ENCODE peak calls at places on chromosomes 2 and 18, in four cellular contexts. P, E, Y and G are unnamed samples.

GRCh38 chr18:67154979-67155378 is 361.5 kb downstream of the DSEL start:
- DNase-seq in P (no peak), E (no peak), Y (no peak), G (peak; percentile 10)

GRCh38 chr2:109128466-109129355 is at the start of gene SH3RF3:
- DNase-seq in P (peak; percentile 76), E (peak; percentile 51), Y (peak; percentile 25), G (no peak)

GRCh38 chr2:165469417-165469816 is at the start of gene CSRNP3:
- DNase-seq in P (peak; percentile 84), E (peak; percentile 92), Y (no peak), G (peak; percentile 75)

GRCh38 chr2:142180820-142181533 is 50.2 kb upstream of the LRP1B start:
- DNase-seq in P (no peak), E (peak; percentile 25), Y (no peak), G (peak; percentile 28)

GRCh38 chr2:62412347-62412742 is 93.7 kb downstream of the TMEM17 start:
- DNase-seq in P (no peak), E (no peak), Y (no peak), G (no peak)

GRCh38 chr18:26943906-26944305 is 78.4 kb upstream of the AQP4 start:
- DNase-seq in P (no peak), E (no peak), Y (no peak), G (no peak)

GRCh38 chr2:27409321-27410073 is at the start of gene PPM1G:
- DNase-seq in P (peak; percentile 97), E (peak; percentile 97), Y (peak; percentile 98), G (peak; percentile 97)

GRCh38 chr18:13831864-13832508 is 8.0 kb downstream of the MC5R start:
- DNase-seq in P (no peak), E (no peak), Y (no peak), G (peak; percentile 22)

GRCh38 chr2:227804970-227805369 is 8.7 kb upstream of the CCL20 start:
- DNase-seq in P (no peak), E (no peak), Y (no peak), G (no peak)

GRCh38 chr2:56224316-56224715 is 40.5 kb downstream of the CCDC85A start:
- DNase-seq in P (no peak), E (no peak), Y (no peak), G (no peak)

GRCh38 chr2:234005126-234005525 is 45.4 kb upstream of the SPP2 start:
- DNase-seq in P (no peak), E (no peak), Y (no peak), G (no peak)

GRCh38 chr2:71926098-71926466 is 221.6 kb downstream of the CYP26B1 start:
- DNase-seq in P (no peak), E (no peak), Y (no peak), G (no peak)

GRCh38 chr2:62296034-62296832 is 100.3 kb downstream of the B3GNT2 start:
- DNase-seq in P (no peak), E (no peak), Y (no peak), G (no peak)

GRCh38 chr2:130183500-130184373 is 1.7 kb downstream of the MZT2B start:
- DNase-seq in P (peak; percentile 78), E (no peak), Y (no peak), G (peak; percentile 2)

GRCh38 chr18:36265035-36265434 is 32.5 kb upstream of the FHOD3 start:
- DNase-seq in P (no peak), E (peak; percentile 43), Y (no peak), G (no peak)

GRCh38 chr2:954687-955000 is 4.0 kb downstream of the SNTG2 start:
- DNase-seq in P (no peak), E (no peak), Y (no peak), G (no peak)

GRCh38 chr18:40810371-40810770 is 1144.7 kb upstream of the PIK3C3 start:
- DNase-seq in P (no peak), E (no peak), Y (no peak), G (no peak)

GRCh38 chr18:80253236-80253635 is 5.9 kb upstream of the PARD6G start:
- DNase-seq in P (no peak), E (no peak), Y (no peak), G (no peak)

GRCh38 chr2:157245441-157246211 is 11.9 kb upstream of the GALNT5 start:
- DNase-seq in P (no peak), E (no peak), Y (no peak), G (no peak)

GRCh38 chr2:85666016-85666415 is 2.0 kb downstream of the SFTPB start:
- DNase-seq in P (no peak), E (no peak), Y (no peak), G (no peak)

GRCh38 chr2:235856151-235856819 is 311.9 kb downstream of the GBX2 start:
- DNase-seq in P (no peak), E (no peak), Y (no peak), G (no peak)

GRCh38 chr2:129892360-129892759 is 87.1 kb upstream of the RAB6C start:
- DNase-seq in P (no peak), E (no peak), Y (no peak), G (no peak)

GRCh38 chr18:58098706-58099105 is 54.7 kb downstream of the NEDD4L start:
- DNase-seq in P (no peak), E (no peak), Y (no peak), G (no peak)

GRCh38 chr2:241974096-241974495 is 104.6 kb downstream of the RTP5 start:
- DNase-seq in P (no peak), E (no peak), Y (no peak), G (no peak)

GRCh38 chr18:57439617-57439975 is 4.4 kb downstream of the ONECUT2 start:
- DNase-seq in P (no peak), E (no peak), Y (no peak), G (no peak)

GRCh38 chr2:118148809-118149208 is 60.5 kb downstream of the INSIG2 start:
- DNase-seq in P (no peak), E (no peak), Y (no peak), G (no peak)

DNA sequence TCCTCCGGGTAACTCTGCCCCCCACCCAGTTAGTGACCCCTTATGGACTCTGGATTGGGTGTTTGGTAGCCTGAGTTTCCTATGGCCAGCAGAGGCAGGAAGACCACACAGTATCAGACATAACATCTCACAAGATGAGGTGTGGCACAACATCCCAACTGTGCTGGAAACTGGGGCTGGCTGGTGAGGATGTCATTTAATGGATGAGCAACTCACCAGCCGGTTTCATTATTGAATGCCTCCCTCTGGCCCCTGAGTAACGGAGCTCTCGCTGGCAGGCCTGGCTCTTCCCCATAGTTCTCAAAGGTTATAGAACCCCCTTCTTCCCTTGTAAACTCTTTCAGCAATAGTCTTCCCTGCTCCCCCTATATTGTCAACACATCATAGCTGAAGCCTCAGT is 195.0 kb downstream of the BCL11A start:
- DNase-seq in P (no peak), E (no peak), Y (no peak), G (no peak)
- H3K4me1 ChIP-seq in P (no peaks in the 10 kb centered on the region), E (peaks cover 2% of the 10 kb centered on the region), Y (no peaks in the 10 kb centered on the region), G (peaks cover 3% of the 10 kb centered on the region)

GRCh38 chr2:19355931-19356544 is 2.4 kb downstream of the OSR1 start:
- DNase-seq in P (no peak), E (no peak), Y (no peak), G (no peak)

GRCh38 chr2:19353721-19354050 is 4.7 kb downstream of the OSR1 start:
- DNase-seq in P (no peak), E (no peak), Y (no peak), G (no peak)

GRCh38 chr2:19352946-19353720 is 5.3 kb downstream of the OSR1 start:
- DNase-seq in P (no peak), E (no peak), Y (no peak), G (no peak)

GRCh38 chr2:19355416-19355821 is 3.0 kb downstream of the OSR1 start:
- DNase-seq in P (no peak), E (no peak), Y (no peak), G (no peak)

DNA sequence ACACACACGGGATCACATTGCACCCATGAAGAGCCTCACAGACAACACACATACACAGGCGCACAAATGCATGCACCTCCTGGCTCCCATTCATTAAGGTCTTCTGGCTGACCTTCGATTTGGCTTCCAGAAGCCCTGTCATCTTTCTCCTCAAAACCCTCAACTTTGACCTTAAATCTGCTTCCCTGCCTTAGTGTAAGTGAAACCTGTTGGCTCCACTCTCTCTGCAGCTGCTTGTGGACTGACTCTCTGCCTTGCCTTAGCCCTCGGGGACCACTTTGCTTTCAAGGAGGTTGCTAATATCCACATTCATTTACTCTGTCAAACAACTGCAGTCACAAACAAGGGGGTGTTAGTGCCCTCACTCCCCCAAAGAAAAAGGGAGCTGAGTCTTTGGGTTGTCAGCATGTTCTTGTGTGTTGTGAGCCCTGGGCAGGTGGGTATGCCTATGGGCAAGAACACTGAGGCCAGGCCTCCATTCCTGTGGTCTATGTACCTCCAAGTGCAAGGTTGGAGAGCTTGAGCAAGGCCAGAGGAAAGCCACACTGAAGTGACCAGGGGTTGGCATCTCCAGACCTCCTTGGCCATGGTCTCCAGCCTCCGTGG is 3.9 kb downstream of the OSR1 start:
- DNase-seq in P (no peak), E (no peak), Y (no peak), G (no peak)
- H3K27me3 ChIP-seq in P (peaks cover 63% of the 10 kb centered on the region), E (peaks cover 86% of the 10 kb centered on the region), Y (peaks cover 55% of the 10 kb centered on the region), G (no peaks in the 10 kb centered on the region)

GRCh38 chr2:218322756-218323525 is 30.6 kb upstream of the TMBIM1 start:
- DNase-seq in P (peak; percentile 77), E (peak; percentile 94), Y (peak; percentile 39), G (peak; percentile 72)

GRCh38 chr2:218325566-218326160 is 31.0 kb upstream of the CATIP start:
- DNase-seq in P (no peak), E (no peak), Y (no peak), G (peak; percentile 34)

GRCh38 chr2:218326315-218326714 is 30.3 kb upstream of the CATIP start:
- DNase-seq in P (no peak), E (no peak), Y (no peak), G (no peak)

GRCh38 chr2:218320704-218321336 is 28.5 kb upstream of the TMBIM1 start:
- DNase-seq in P (no peak), E (no peak), Y (no peak), G (no peak)

GRCh38 chr2:218323526-218324472 is 31.5 kb upstream of the TMBIM1 start:
- DNase-seq in P (no peak), E (peak; percentile 85), Y (no peak), G (peak; percentile 71)
- H3K4me1 ChIP-seq in P (peaks cover 18% of the 10 kb centered on the region), E (peaks cover 47% of the 10 kb centered on the region), Y (peaks cover 15% of the 10 kb centered on the region), G (peaks cover 21% of the 10 kb centered on the region)

GRCh38 chr18:12258719-12259705 is 4.9 kb downstream of the CIDEA start:
- DNase-seq in P (no peak), E (no peak), Y (no peak), G (no peak)

GRCh38 chr18:12255626-12256026 is 1.5 kb downstream of the CIDEA start:
- DNase-seq in P (no peak), E (no peak), Y (no peak), G (no peak)

GRCh38 chr18:12254820-12255511 is 805 bp downstream of the CIDEA start:
- DNase-seq in P (no peak), E (no peak), Y (no peak), G (no peak)

GRCh38 chr18:12256946-12257345 is 2.8 kb downstream of the CIDEA start:
- DNase-seq in P (no peak), E (no peak), Y (no peak), G (no peak)

GRCh38 chr18:12257996-12258718 is 4.0 kb downstream of the CIDEA start:
- DNase-seq in P (no peak), E (no peak), Y (no peak), G (no peak)
- H3K27me3 ChIP-seq in P (peaks cover 28% of the 10 kb centered on the region), E (peaks cover 64% of the 10 kb centered on the region), Y (peaks cover 2% of the 10 kb centered on the region), G (peaks cover 6% of the 10 kb centered on the region)

DNA sequence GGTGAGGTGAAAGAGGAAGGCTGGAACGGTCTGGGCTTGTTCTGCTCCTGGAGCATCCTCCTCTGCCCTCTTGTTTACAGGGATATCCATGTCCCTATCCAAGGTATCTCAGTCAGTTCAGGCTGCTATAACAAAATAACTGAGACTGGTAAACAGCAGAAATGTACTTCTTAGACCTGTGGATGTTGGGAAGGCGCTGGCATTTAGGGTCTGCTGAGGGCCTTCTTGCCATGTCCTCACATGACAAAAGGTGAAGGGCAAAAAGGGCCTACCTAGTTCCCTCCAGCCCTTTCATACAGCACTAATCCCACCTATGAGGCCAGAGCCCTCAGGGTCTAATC is 65.6 kb downstream of the INPP4A start:
- DNase-seq in P (no peak), E (no peak), Y (no peak), G (no peak)
- H3K4me1 ChIP-seq in P (peaks cover 56% of the 10 kb centered on the region), E (peaks cover 22% of the 10 kb centered on the region), Y (peaks cover 28% of the 10 kb centered on the region), G (no peaks in the 10 kb centered on the region)